ENCODE peak calls at places on chromosomes 7 and 10, in eight cellular contexts. K is T-helper 1 cell; N is posterior cingulate gyrus; C is HTR-8/SVneo; U is activated naive CD4-positive, alpha-beta T cell treated with Interleukin-2 at 50 U/mL for 16 hours; H is GM23248; A is stimulated activated effector memory CD8-positive, alpha-beta T cell treated with anti-CD3 and anti-CD28 coated beads, Interleukin-12 subunit alpha, Interleukin-12 subunit beta, amount 100 ng/mL, for 72 hours; D is NB4. F is an unnamed sample.

GRCh38 chr10:62617702-62618451 is 186.6 kb upstream of the ADO start:
- DNase-seq in K (no peak), N (no peak), C (no peak), U (no peak), H (no peak), A (no peak), D (peak), F (no peak)

GRCh38 chr10:123863721-123864432 is 27.7 kb downstream of the CPXM2 start:
- DNase-seq in K (no peak), N (no peak), C (no peak), U (no peak), H (no peak), A (no peak), D (no peak), F (no peak)

GRCh38 chr7:148699024-148699771 is 495 bp downstream of the CUL1 start:
- DNase-seq in K (peak), N (peak), C (peak), U (peak), H (peak), A (peak), D (peak), F (peak)

GRCh38 chr10:79223346-79224048 is 123.8 kb upstream of the PPIF start:
- DNase-seq in K (no peak), N (no peak), C (no peak), U (no peak), H (no peak), A (no peak), D (peak), F (no peak)

GRCh38 chr7:41134242-41134872 is 568.5 kb downstream of the INHBA start:
- DNase-seq in K (no peak), N (no peak), C (peak), U (no peak), H (peak), A (no peak), D (no peak), F (peak)

GRCh38 chr7:124768525-124768924 is 2.9 kb upstream of the GPR37 start:
- DNase-seq in K (no peak), N (no peak), C (no peak), U (no peak), H (no peak), A (no peak), D (no peak), F (no peak)

GRCh38 chr10:129605266-129605985 is 138.4 kb downstream of the MGMT start:
- DNase-seq in K (no peak), N (no peak), C (no peak), U (no peak), H (no peak), A (no peak), D (no peak), F (no peak)

GRCh38 chr10:89147256-89147655 is 59.9 kb downstream of the CH25H start:
- DNase-seq in K (no peak), N (no peak), C (no peak), U (no peak), H (peak), A (no peak), D (no peak), F (no peak)

GRCh38 chr7:45922810-45923209 is 1.7 kb upstream of the IGFBP3 start:
- DNase-seq in K (no peak), N (no peak), C (no peak), U (no peak), H (peak), A (no peak), D (no peak), F (no peak)

GRCh38 chr7:108164342-108164741 is 34.2 kb upstream of the LAMB4 start:
- DNase-seq in K (no peak), N (no peak), C (no peak), U (no peak), H (no peak), A (no peak), D (no peak), F (no peak)

GRCh38 chr10:96025566-96025965 is 17.8 kb upstream of the CCNJ start:
- DNase-seq in K (no peak), N (no peak), C (no peak), U (no peak), H (peak), A (no peak), D (peak), F (no peak)

GRCh38 chr10:8183241-8183704 is 128.8 kb downstream of the GATA3 start:
- DNase-seq in K (peak), N (no peak), C (no peak), U (peak), H (no peak), A (no peak), D (peak), F (no peak)

GRCh38 chr7:156895024-156895780 is 2.2 kb upstream of the LMBR1 start:
- DNase-seq in K (no peak), N (no peak), C (no peak), U (no peak), H (no peak), A (no peak), D (peak), F (peak)

GRCh38 chr10:94108200-94108599 is 114.5 kb downstream of the PLCE1 start:
- DNase-seq in K (no peak), N (no peak), C (no peak), U (no peak), H (peak), A (no peak), D (no peak), F (peak)

GRCh38 chr7:40889560-40889959 is 754.8 kb downstream of the SUGCT start:
- DNase-seq in K (no peak), N (no peak), C (no peak), U (no peak), H (no peak), A (no peak), D (no peak), F (no peak)

GRCh38 chr7:64300641-64301405 is 12.9 kb upstream of the ZNF736 start:
- DNase-seq in K (no peak), N (no peak), C (no peak), U (no peak), H (no peak), A (no peak), D (no peak), F (no peak)

GRCh38 chr10:100020161-100020882 is 10.6 kb upstream of the DNMBP start:
- DNase-seq in K (no peak), N (no peak), C (no peak), U (no peak), H (no peak), A (no peak), D (no peak), F (no peak)

GRCh38 chr7:8217200-8218068 is 44.5 kb downstream of the ICA1 start:
- DNase-seq in K (peak), N (no peak), C (peak), U (no peak), H (peak), A (peak), D (peak), F (peak)

GRCh38 chr10:130808686-130809085 is 502.8 kb downstream of the TCERG1L start:
- DNase-seq in K (no peak), N (no peak), C (no peak), U (no peak), H (no peak), A (no peak), D (no peak), F (no peak)

GRCh38 chr10:110649652-110650264 is 5.6 kb downstream of the RBM20 start:
- DNase-seq in K (no peak), N (no peak), C (no peak), U (no peak), H (no peak), A (no peak), D (peak), F (no peak)

GRCh38 chr10:78260141-78260540 is 226.5 kb downstream of the RPS24 start:
- DNase-seq in K (no peak), N (no peak), C (no peak), U (no peak), H (no peak), A (no peak), D (no peak), F (no peak)

GRCh38 chr7:18503068-18503859 is 7.7 kb downstream of the HDAC9 start:
- DNase-seq in K (no peak), N (no peak), C (no peak), U (no peak), H (no peak), A (no peak), D (no peak), F (no peak)

GRCh38 chr7:33981221-33981620 is 75.9 kb downstream of the BMPER start:
- DNase-seq in K (no peak), N (no peak), C (no peak), U (no peak), H (peak), A (no peak), D (no peak), F (no peak)

GRCh38 chr7:101058355-101058754 is 26.9 kb upstream of the TRIM56 start:
- DNase-seq in K (peak), N (peak), C (peak), U (peak), H (peak), A (peak), D (peak), F (peak)

GRCh38 chr7:141763797-141764196 is at the start of gene TAS2R3:
- DNase-seq in K (no peak), N (no peak), C (no peak), U (no peak), H (no peak), A (no peak), D (no peak), F (no peak)

GRCh38 chr7:71488308-71488707 is 356.4 kb downstream of the GALNT17 start:
- DNase-seq in K (no peak), N (no peak), C (no peak), U (no peak), H (peak), A (no peak), D (no peak), F (no peak)

GRCh38 chr10:80553436-80553835 is 15.7 kb downstream of the SH2D4B start:
- DNase-seq in K (no peak), N (no peak), C (no peak), U (no peak), H (no peak), A (no peak), D (peak), F (no peak)

GRCh38 chr7:157875230-157876179 is 538.7 kb downstream of the DNAJB6 start:
- DNase-seq in K (no peak), N (no peak), C (no peak), U (peak), H (peak), A (no peak), D (peak), F (peak)

F was measured in osteoblast.